ENCODE peak calls at places on chromosomes 1 and 21, in seven cellular contexts. One of them, this sample, is unnamed.

GRCh38 chr1:247448107-247448778 is 9.7 kb downstream of the OR2B11 start:
- DNase-seq in HCT116: no peak
- DNase-seq in H1: peak
- DNase-seq in GM12878: no peak
- DNase-seq in HepG2: no peak
- DNase-seq in SK-N-SH: peak
- DNase-seq in K562: peak
- DNase-seq in this sample: no peak

GRCh38 chr1:32539584-32540571 is 651 bp downstream of the ZBTB8A start:
- DNase-seq in HCT116: no peak
- DNase-seq in H1: peak
- DNase-seq in GM12878: no peak
- DNase-seq in HepG2: no peak
- DNase-seq in SK-N-SH: peak
- DNase-seq in K562: peak
- DNase-seq in this sample: peak

GRCh38 chr1:204980870-204981405 is 62.1 kb upstream of the CNTN2 start:
- DNase-seq in HCT116: no peak
- DNase-seq in H1: no peak
- DNase-seq in GM12878: no peak
- DNase-seq in HepG2: no peak
- DNase-seq in SK-N-SH: no peak
- DNase-seq in K562: no peak
- DNase-seq in this sample: no peak

GRCh38 chr21:25813917-25814316 is 79.1 kb downstream of the GABPA start:
- DNase-seq in HCT116: no peak
- DNase-seq in H1: no peak
- DNase-seq in GM12878: no peak
- DNase-seq in HepG2: no peak
- DNase-seq in SK-N-SH: no peak
- DNase-seq in K562: no peak
- DNase-seq in this sample: no peak

GRCh38 chr1:230976825-230977747 is 1.6 kb downstream of the TTC13 start:
- DNase-seq in HCT116: no peak
- DNase-seq in H1: no peak
- DNase-seq in GM12878: no peak
- DNase-seq in HepG2: no peak
- DNase-seq in SK-N-SH: no peak
- DNase-seq in K562: no peak
- DNase-seq in this sample: no peak

GRCh38 chr21:17491716-17492414 is 21.0 kb upstream of the CXADR start:
- DNase-seq in HCT116: peak
- DNase-seq in H1: no peak
- DNase-seq in GM12878: no peak
- DNase-seq in HepG2: no peak
- DNase-seq in SK-N-SH: no peak
- DNase-seq in K562: no peak
- DNase-seq in this sample: no peak

GRCh38 chr1:233157245-233157644 is 138.3 kb downstream of the PCNX2 start:
- DNase-seq in HCT116: no peak
- DNase-seq in H1: no peak
- DNase-seq in GM12878: no peak
- DNase-seq in HepG2: no peak
- DNase-seq in SK-N-SH: no peak
- DNase-seq in K562: no peak
- DNase-seq in this sample: no peak

GRCh38 chr21:44947111-44947929 is 7.5 kb downstream of the SLX9 start:
- DNase-seq in HCT116: no peak
- DNase-seq in H1: no peak
- DNase-seq in GM12878: no peak
- DNase-seq in HepG2: no peak
- DNase-seq in SK-N-SH: no peak
- DNase-seq in K562: peak
- DNase-seq in this sample: no peak

GRCh38 chr1:5491207-5491904 is 500.9 kb downstream of the NPHP4 start:
- DNase-seq in HCT116: no peak
- DNase-seq in H1: no peak
- DNase-seq in GM12878: no peak
- DNase-seq in HepG2: no peak
- DNase-seq in SK-N-SH: no peak
- DNase-seq in K562: no peak
- DNase-seq in this sample: no peak

GRCh38 chr1:201215531-201216357 is 25.1 kb downstream of the IGFN1 start:
- DNase-seq in HCT116: no peak
- DNase-seq in H1: no peak
- DNase-seq in GM12878: no peak
- DNase-seq in HepG2: no peak
- DNase-seq in SK-N-SH: no peak
- DNase-seq in K562: no peak
- DNase-seq in this sample: no peak

GRCh38 chr1:201214886-201215285 is 24.3 kb downstream of the IGFN1 start:
- DNase-seq in HCT116: no peak
- DNase-seq in H1: no peak
- DNase-seq in GM12878: no peak
- DNase-seq in HepG2: no peak
- DNase-seq in SK-N-SH: no peak
- DNase-seq in K562: no peak
- DNase-seq in this sample: no peak

GRCh38 chr1:201217851-201218250 is 27.2 kb downstream of the IGFN1 start:
- DNase-seq in HCT116: no peak
- DNase-seq in H1: peak
- DNase-seq in GM12878: no peak
- DNase-seq in HepG2: no peak
- DNase-seq in SK-N-SH: no peak
- DNase-seq in K562: no peak
- DNase-seq in this sample: no peak

GRCh38 chr1:201217146-201217545 is 26.5 kb downstream of the IGFN1 start:
- DNase-seq in HCT116: no peak
- DNase-seq in H1: peak
- DNase-seq in GM12878: no peak
- DNase-seq in HepG2: no peak
- DNase-seq in SK-N-SH: no peak
- DNase-seq in K562: no peak
- DNase-seq in this sample: no peak

GRCh38 chr1:201216395-201217085 is 25.9 kb downstream of the IGFN1 start:
- DNase-seq in HCT116: no peak
- DNase-seq in H1: no peak
- DNase-seq in GM12878: no peak
- DNase-seq in HepG2: no peak
- DNase-seq in SK-N-SH: no peak
- DNase-seq in K562: peak
- DNase-seq in this sample: no peak
- TF ChIP-seq JUND in HCT116: no peak
- TF ChIP-seq JUND in H1: no peak
- TF ChIP-seq JUND in GM12878: no peak
- TF ChIP-seq JUND in HepG2: no peak
- TF ChIP-seq JUND in SK-N-SH: no peak
- TF ChIP-seq JUND in K562: no peak
- TF ChIP-seq JUND in this sample: no peak

DNA sequence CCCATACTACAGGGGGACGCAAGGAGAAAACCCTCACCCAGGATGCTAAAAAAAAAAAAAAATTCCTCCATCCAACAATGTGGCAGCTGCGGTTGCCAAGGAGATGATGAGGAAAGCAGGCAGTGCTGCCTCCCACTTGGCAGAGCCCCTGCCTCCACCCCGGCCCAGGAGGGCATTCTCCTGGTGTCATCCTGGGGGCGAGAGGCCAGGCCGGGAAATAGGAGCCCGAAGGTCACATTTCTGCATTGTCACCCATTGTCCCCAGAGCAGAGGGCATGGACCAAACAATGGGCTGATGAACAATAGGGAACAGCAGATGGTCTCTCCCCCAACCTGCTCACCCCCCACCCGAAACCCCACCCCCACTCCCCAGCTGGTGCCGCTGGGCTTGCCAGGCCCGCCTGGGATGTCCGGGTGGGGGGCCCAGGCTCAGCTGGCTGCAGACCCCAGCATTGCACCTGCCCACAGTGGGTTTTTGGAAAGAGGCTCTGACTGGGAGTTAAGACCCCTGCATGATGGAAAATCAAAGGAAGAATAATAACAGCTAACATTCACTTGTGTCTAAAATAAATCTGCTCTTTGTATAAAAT is 37.3 kb downstream of the CAMK2N1 start:
- DNase-seq in HCT116: no peak
- DNase-seq in H1: no peak
- DNase-seq in GM12878: no peak
- DNase-seq in HepG2: no peak
- DNase-seq in SK-N-SH: peak
- DNase-seq in K562: no peak
- DNase-seq in this sample: no peak
- TF ChIP-seq JUND in HCT116: no peak
- TF ChIP-seq JUND in H1: no peak
- TF ChIP-seq JUND in GM12878: no peak
- TF ChIP-seq JUND in HepG2: no peak
- TF ChIP-seq JUND in SK-N-SH: no peak
- TF ChIP-seq JUND in K562: no peak
- TF ChIP-seq JUND in this sample: no peak

GRCh38 chr1:226357416-226357815 is 48.5 kb upstream of the LIN9 start:
- DNase-seq in HCT116: no peak
- DNase-seq in H1: no peak
- DNase-seq in GM12878: no peak
- DNase-seq in HepG2: no peak
- DNase-seq in SK-N-SH: no peak
- DNase-seq in K562: no peak
- DNase-seq in this sample: no peak
- TF ChIP-seq JUND in HCT116: no peak
- TF ChIP-seq JUND in H1: no peak
- TF ChIP-seq JUND in GM12878: no peak
- TF ChIP-seq JUND in HepG2: no peak
- TF ChIP-seq JUND in SK-N-SH: no peak
- TF ChIP-seq JUND in K562: no peak
- TF ChIP-seq JUND in this sample: no peak

GRCh38 chr1:23168079-23168461 is 586 bp downstream of the LUZP1 start:
- DNase-seq in HCT116: no peak
- DNase-seq in H1: no peak
- DNase-seq in GM12878: no peak
- DNase-seq in HepG2: no peak
- DNase-seq in SK-N-SH: peak
- DNase-seq in K562: peak
- DNase-seq in this sample: no peak
- TF ChIP-seq JUND in HCT116: no peak
- TF ChIP-seq JUND in H1: no peak
- TF ChIP-seq JUND in GM12878: no peak
- TF ChIP-seq JUND in HepG2: no peak
- TF ChIP-seq JUND in SK-N-SH: no peak
- TF ChIP-seq JUND in K562: no peak
- TF ChIP-seq JUND in this sample: no peak

This sample was measured in T47D.